ENCODE peak calls at places on chromosomes 1 and 21, in eight cellular contexts. W, H, I, O, J, S, A and U are unnamed samples.

GRCh38 chr1:1013922-1014617 is 773 bp downstream of the ISG15 start:
- DNase-seq in W (no peak), H (no peak), I (no peak), O (no peak), J (peak), S (no peak), A (no peak), U (no peak)

GRCh38 chr1:154276797-154277196 is 4.4 kb downstream of the HAX1 start:
- DNase-seq in W (peak), H (no peak), I (no peak), O (no peak), J (no peak), S (no peak), A (no peak), U (no peak)

GRCh38 chr21:45317401-45318145 is 29.9 kb upstream of the POFUT2 start:
- DNase-seq in W (no peak), H (no peak), I (no peak), O (no peak), J (peak), S (no peak), A (no peak), U (no peak)

GRCh38 chr1:119655160-119655559 is 7.1 kb upstream of the ZNF697 start:
- DNase-seq in W (no peak), H (no peak), I (no peak), O (no peak), J (peak), S (no peak), A (no peak), U (no peak)

GRCh38 chr1:25873120-25873519 is 2.4 kb downstream of the PAQR7 start:
- DNase-seq in W (peak), H (no peak), I (no peak), O (no peak), J (peak), S (peak), A (no peak), U (no peak)

GRCh38 chr1:89815611-89816010 is 5.2 kb upstream of the LRRC8D start:
- DNase-seq in W (no peak), H (no peak), I (no peak), O (no peak), J (no peak), S (no peak), A (no peak), U (no peak)

GRCh38 chr1:153192697-153193096 is 10.5 kb upstream of the LELP1 start:
- DNase-seq in W (peak), H (peak), I (no peak), O (no peak), J (no peak), S (no peak), A (no peak), U (no peak)

GRCh38 chr1:157841708-157842107 is at the start of gene CD5L:
- DNase-seq in W (no peak), H (no peak), I (no peak), O (no peak), J (no peak), S (no peak), A (no peak), U (no peak)

GRCh38 chr1:183630748-183631147 is 4.8 kb downstream of the ARPC5 start:
- DNase-seq in W (no peak), H (no peak), I (no peak), O (no peak), J (peak), S (no peak), A (no peak), U (no peak)

GRCh38 chr1:202123336-202123813 is 658 bp downstream of the GPR37L1 start:
- DNase-seq in W (no peak), H (no peak), I (no peak), O (no peak), J (no peak), S (no peak), A (no peak), U (no peak)

GRCh38 chr1:179380299-179380698 is 14.5 kb downstream of the AXDND1 start:
- DNase-seq in W (no peak), H (no peak), I (no peak), O (no peak), J (no peak), S (no peak), A (no peak), U (no peak)

GRCh38 chr1:67863637-67864036 is 30.4 kb upstream of the GNG12 start:
- DNase-seq in W (no peak), H (no peak), I (no peak), O (no peak), J (no peak), S (no peak), A (no peak), U (no peak)

GRCh38 chr1:3066250-3066711 is 2.7 kb upstream of the PRDM16 start:
- DNase-seq in W (peak), H (peak), I (no peak), O (no peak), J (peak), S (peak), A (peak), U (no peak)

GRCh38 chr1:26278835-26279597 is 870 bp upstream of the SH3BGRL3 start:
- DNase-seq in W (no peak), H (peak), I (no peak), O (no peak), J (peak), S (no peak), A (no peak), U (no peak)

GRCh38 chr21:46056450-46056903 is 41.4 kb upstream of the COL6A2 start:
- DNase-seq in W (no peak), H (no peak), I (no peak), O (no peak), J (peak), S (no peak), A (peak), U (no peak)

GRCh38 chr1:117613249-117613968 is 7.6 kb downstream of the TENT5C start:
- DNase-seq in W (no peak), H (no peak), I (no peak), O (no peak), J (peak), S (no peak), A (no peak), U (no peak)

DNA sequence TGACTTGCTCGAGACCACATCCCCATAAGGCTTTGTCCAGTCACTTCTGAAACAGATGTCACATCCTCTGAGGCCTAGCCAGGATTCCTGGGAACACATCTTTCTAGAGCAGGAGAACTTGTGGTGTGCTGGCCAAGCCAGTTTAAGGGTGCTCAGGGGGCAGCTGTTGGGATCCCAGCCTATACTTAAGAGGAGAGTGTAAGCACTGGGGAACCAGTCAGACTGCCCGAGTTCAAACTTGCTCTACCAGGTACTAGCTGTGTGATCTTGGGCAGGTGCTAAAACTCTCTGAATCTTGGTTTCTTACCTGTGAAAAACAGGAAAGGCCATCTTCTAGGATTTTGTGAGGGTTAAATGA is 15.6 kb upstream of the LY9 start:
- DNase-seq in W (no peak), H (no peak), I (no peak), O (no peak), J (no peak), S (no peak), A (no peak), U (no peak)
- TF ChIP-seq CTCF in W (no peak), H (no peak), I (no peak), O (no peak), J (no peak), S (no peak), A (no peak), U (no peak)

GRCh38 chr1:235597867-235598553 is 51.6 kb downstream of the GNG4 start:
- DNase-seq in W (no peak), H (no peak), I (no peak), O (peak), J (peak), S (no peak), A (no peak), U (no peak)
- TF ChIP-seq CTCF in W (no peak), H (peak), I (no peak), O (peak), J (peak), S (no peak), A (peak), U (peak)

DNA sequence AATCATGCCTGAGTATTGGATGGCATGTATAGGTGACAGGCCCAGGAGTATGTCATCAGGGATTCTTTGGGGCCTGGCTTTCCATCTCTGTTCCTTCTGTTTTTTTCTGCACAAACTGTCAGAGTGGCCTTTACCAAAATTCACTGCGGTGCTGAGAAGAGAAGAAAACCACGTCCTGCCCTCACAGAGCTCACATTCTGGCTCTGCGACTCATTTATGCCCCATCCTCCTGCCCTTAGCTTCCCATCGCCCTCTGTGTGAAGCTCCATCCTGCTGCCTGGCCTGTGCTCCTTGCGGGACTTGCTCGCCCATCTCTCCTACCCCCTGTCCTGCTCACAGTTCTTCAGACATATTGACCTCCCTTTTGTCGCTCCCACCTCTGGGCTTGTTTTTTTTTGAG is 73.4 kb downstream of the HUNK start:
- DNase-seq in W (no peak), H (no peak), I (no peak), O (no peak), J (no peak), S (no peak), A (no peak), U (no peak)
- TF ChIP-seq CTCF in W (no peak), H (no peak), I (no peak), O (no peak), J (no peak), S (no peak), A (no peak), U (no peak)

GRCh38 chr1:15523922-15524282 is at the start of gene CASP9:
- DNase-seq in W (no peak), H (no peak), I (no peak), O (peak), J (no peak), S (no peak), A (no peak), U (no peak)
- TF ChIP-seq CTCF in W (no peak), H (no peak), I (no peak), O (no peak), J (no peak), S (no peak), A (no peak), U (no peak)

DNA sequence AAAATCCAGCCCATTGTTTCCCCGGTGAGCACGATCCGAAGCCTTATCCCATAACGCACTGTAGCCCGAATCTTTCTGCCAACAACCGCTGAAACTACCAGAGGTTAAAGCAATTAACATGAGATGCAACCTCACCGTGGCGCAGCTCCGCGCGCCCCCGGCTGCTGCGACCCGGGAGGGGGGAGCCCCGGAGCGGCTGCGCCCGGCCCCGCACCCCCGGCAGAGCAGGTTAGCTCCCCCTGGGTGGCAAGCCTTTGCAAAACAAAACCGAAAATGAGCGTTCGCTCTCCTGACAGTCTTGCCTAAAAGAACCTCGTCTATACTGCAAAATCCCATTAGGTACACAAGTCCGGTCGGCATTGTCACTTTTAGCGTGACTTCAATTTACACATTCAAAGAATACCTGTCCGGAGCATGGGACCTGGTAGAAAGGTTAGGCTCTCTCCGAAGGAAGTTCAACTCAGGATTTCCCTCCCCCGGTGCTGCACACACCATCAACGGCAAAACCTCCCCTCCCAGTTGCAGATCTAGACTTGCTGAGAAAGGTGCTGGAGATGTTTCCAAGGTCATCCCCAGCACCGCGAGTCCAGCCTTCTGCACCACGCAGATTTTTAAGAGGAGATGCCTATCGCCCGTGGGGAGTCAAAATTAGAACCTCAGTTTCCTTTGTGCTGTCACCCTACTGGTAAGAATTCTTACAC is 107.5 kb downstream of the ZNF281 start:
- DNase-seq in W (peak), H (peak), I (peak), O (peak), J (peak), S (peak), A (peak), U (peak)
- TF ChIP-seq CTCF in W (no peak), H (no peak), I (no peak), O (peak), J (peak), S (no peak), A (no peak), U (no peak)